ENCODE peak calls at places on chromosomes 16 and 17, in nine cellular contexts. J, L, K, R, M, P, T, S and Y are unnamed samples.

GRCh38 chr16:74296120-74296464 is 522 bp upstream of the PSMD7 start:
- DNase-seq in J (no peak), L (no peak), K (no peak), R (no peak), M (no peak), P (no peak), T (no peak), S (no peak), Y (no peak)

GRCh38 chr16:81401035-81401950 is 43.3 kb upstream of the CMIP start:
- DNase-seq in J (no peak), L (peak; percentile 64), K (peak; percentile 3), R (no peak), M (no peak), P (no peak), T (peak; percentile 11), S (no peak), Y (no peak)

GRCh38 chr16:68403177-68403576 is 45.1 kb downstream of the SMPD3 start:
- DNase-seq in J (no peak), L (no peak), K (no peak), R (no peak), M (no peak), P (no peak), T (no peak), S (no peak), Y (no peak)

GRCh38 chr17:33944826-33945225 is 310.3 kb upstream of the CCL2 start:
- DNase-seq in J (no peak), L (no peak), K (no peak), R (no peak), M (no peak), P (no peak), T (no peak), S (no peak), Y (no peak)

GRCh38 chr17:3848229-3848628 is 2.2 kb upstream of the NCBP3 start:
- DNase-seq in J (no peak), L (no peak), K (no peak), R (no peak), M (no peak), P (no peak), T (no peak), S (no peak), Y (no peak)

GRCh38 chr17:36937961-36938565 is 788 bp downstream of the LHX1 start:
- DNase-seq in J (no peak), L (peak; percentile 33), K (no peak), R (no peak), M (peak; percentile 64), P (no peak), T (peak; percentile 26), S (no peak), Y (no peak)

GRCh38 chr16:64534180-64534780 is 587.6 kb downstream of the CDH11 start:
- DNase-seq in J (no peak), L (no peak), K (no peak), R (no peak), M (no peak), P (no peak), T (no peak), S (no peak), Y (no peak)

GRCh38 chr16:51440096-51440495 is 289.0 kb upstream of the SALL1 start:
- DNase-seq in J (no peak), L (no peak), K (no peak), R (no peak), M (no peak), P (no peak), T (no peak), S (no peak), Y (no peak)

GRCh38 chr16:62821771-62822170 is 785.5 kb upstream of the CDH8 start:
- DNase-seq in J (no peak), L (no peak), K (no peak), R (no peak), M (no peak), P (no peak), T (no peak), S (no peak), Y (no peak)

GRCh38 chr17:58306131-58306951 is 22.3 kb downstream of the TSPOAP1 start:
- DNase-seq in J (no peak), L (no peak), K (no peak), R (no peak), M (no peak), P (no peak), T (no peak), S (peak; percentile 5), Y (no peak)

GRCh38 chr17:58308985-58309917 is 19.3 kb downstream of the TSPOAP1 start:
- DNase-seq in J (no peak), L (no peak), K (no peak), R (no peak), M (no peak), P (no peak), T (no peak), S (peak; percentile 5), Y (no peak)

GRCh38 chr17:58309918-58310259 is 18.7 kb downstream of the TSPOAP1 start:
- DNase-seq in J (no peak), L (no peak), K (no peak), R (no peak), M (no peak), P (no peak), T (no peak), S (no peak), Y (no peak)

GRCh38 chr17:58307468-58308172 is 21.0 kb downstream of the TSPOAP1 start:
- DNase-seq in J (no peak), L (no peak), K (no peak), R (no peak), M (no peak), P (no peak), T (no peak), S (peak; percentile 8), Y (peak; percentile 66)

GRCh38 chr17:58308173-58308984 is 20.2 kb downstream of the TSPOAP1 start:
- DNase-seq in J (no peak), L (no peak), K (no peak), R (no peak), M (no peak), P (no peak), T (no peak), S (peak; percentile 37), Y (peak; percentile 68)
- TF ChIP-seq CTCF in J (no peak), L (peak; percentile 18), K (peak; percentile 38), R (peak; percentile 31), M (peak; percentile 29), P (no peak), T (peak; percentile 21), S (peak; percentile 56), Y (peak; percentile 54)

DNA sequence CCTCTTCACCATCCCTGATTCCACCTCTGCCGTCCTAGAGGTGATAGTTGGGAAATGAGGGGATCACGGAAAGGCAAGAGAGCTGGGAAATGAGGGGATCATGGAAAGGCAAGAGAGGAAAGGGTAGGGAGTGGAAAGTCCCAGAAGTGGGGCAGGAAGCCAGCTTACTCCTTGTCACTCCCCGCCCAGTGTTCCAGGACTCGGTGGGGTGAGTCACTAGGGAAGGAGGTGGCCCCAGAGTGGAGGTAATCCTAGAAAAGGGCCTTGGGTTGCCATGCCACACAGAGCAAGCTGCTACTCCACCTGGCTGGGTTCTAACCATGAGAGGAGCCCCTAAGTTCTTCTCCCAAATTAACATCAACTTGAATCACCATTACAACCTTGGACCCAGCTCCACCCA is 14.8 kb downstream of the ALOXE3 start:
- DNase-seq in J (no peak), L (no peak), K (no peak), R (no peak), M (no peak), P (no peak), T (no peak), S (no peak), Y (no peak)
- TF ChIP-seq CTCF in J (no peak), L (no peak), K (no peak), R (no peak), M (no peak), P (no peak), T (no peak), S (no peak), Y (no peak)

GRCh38 chr17:75927286-75927922 is 13.4 kb downstream of the FBF1 start:
- DNase-seq in J (no peak), L (no peak), K (no peak), R (no peak), M (no peak), P (no peak), T (peak; percentile 15), S (no peak), Y (no peak)
- TF ChIP-seq CTCF in J (no peak), L (no peak), K (peak; percentile 23), R (peak; percentile 51), M (peak; percentile 35), P (peak; percentile 22), T (peak; percentile 33), S (peak; percentile 51), Y (peak; percentile 61)

GRCh38 chr17:49515196-49515770 is 20.2 kb downstream of the NGFR start:
- DNase-seq in J (peak; percentile 89), L (no peak), K (peak; percentile 89), R (peak; percentile 67), M (peak; percentile 68), P (no peak), T (peak; percentile 99), S (no peak), Y (no peak)

GRCh38 chr17:49516190-49516589 is 21.1 kb downstream of the NGFR start:
- DNase-seq in J (no peak), L (no peak), K (no peak), R (no peak), M (no peak), P (no peak), T (no peak), S (no peak), Y (no peak)

GRCh38 chr17:49513616-49514373 is 18.7 kb downstream of the NGFR start:
- DNase-seq in J (peak; percentile 48), L (no peak), K (no peak), R (no peak), M (no peak), P (no peak), T (no peak), S (no peak), Y (no peak)

GRCh38 chr17:49513044-49513395 is 17.9 kb downstream of the NGFR start:
- DNase-seq in J (no peak), L (no peak), K (no peak), R (no peak), M (no peak), P (no peak), T (no peak), S (no peak), Y (no peak)

DNA sequence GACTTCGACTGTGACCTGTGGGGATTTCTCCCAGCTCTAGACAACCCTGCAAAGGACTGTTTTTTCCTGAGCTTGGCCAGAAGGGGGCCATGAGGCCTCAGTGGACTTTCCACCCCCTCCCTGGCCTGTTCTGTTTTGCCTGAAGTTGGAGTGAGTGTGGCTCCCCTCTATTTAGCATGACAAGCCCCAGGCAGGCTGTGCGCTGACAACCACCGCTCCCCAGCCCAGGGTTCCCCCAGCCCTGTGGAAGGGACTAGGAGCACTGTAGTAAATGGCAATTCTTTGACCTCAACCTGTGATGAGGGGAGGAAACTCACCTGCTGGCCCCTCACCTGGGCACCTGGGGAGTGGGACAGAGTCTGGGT is 19.3 kb downstream of the NGFR start:
- DNase-seq in J (no peak), L (no peak), K (no peak), R (no peak), M (no peak), P (no peak), T (peak; percentile 9), S (no peak), Y (no peak)
- TF ChIP-seq CTCF in J (peak; percentile 2), L (no peak), K (peak; percentile 46), R (peak; percentile 26), M (no peak), P (no peak), T (peak; percentile 34), S (peak; percentile 38), Y (peak; percentile 57)